ENCODE peak calls at places on chromosomes 2 and 18, in four cellular contexts. H is astrocyte of the spinal cord, N is SK-N-SH, K is RWPE1. F is an unnamed sample.

GRCh38 chr2:190911813-190912212 is 31.2 kb downstream of the GLS start:
- DNase-seq in N (no peak), H (no peak), K (no peak), F (no peak)

GRCh38 chr2:83970262-83970929 is 488.7 kb downstream of the SUCLG1 start:
- DNase-seq in K (no peak), H (no peak), N (no peak), F (no peak)

GRCh38 chr2:218026676-218027425 is 24.1 kb upstream of the TNS1 start:
- DNase-seq in K (no peak), N (peak; percentile 8), H (no peak), F (no peak)

GRCh38 chr2:112621792-112622527 is 23.8 kb upstream of the SLC20A1 start:
- DNase-seq in K (no peak), H (peak; percentile 87), N (no peak), F (no peak)

GRCh38 chr18:68494802-68495560 is 219.9 kb downstream of the TMX3 start:
- DNase-seq in N (no peak), H (peak; percentile 91), K (peak; percentile 1), F (no peak)

GRCh38 chr2:218002792-218003191 is at the start of gene TNS1:
- DNase-seq in K (no peak), N (peak; percentile 73), H (peak; percentile 39), F (no peak)

GRCh38 chr2:99970292-99970868 is 172.0 kb downstream of the AFF3 start:
- DNase-seq in N (no peak), H (no peak), K (no peak), F (no peak)

GRCh38 chr2:175097297-175097696 is 70.7 kb downstream of the ATF2 start:
- DNase-seq in N (no peak), K (no peak), H (peak; percentile 93), F (no peak)

GRCh38 chr18:63749489-63749888 is 25.7 kb upstream of the SERPINB7 start:
- DNase-seq in N (no peak), H (no peak), K (no peak), F (no peak)

GRCh38 chr18:62066121-62066818 is 120.6 kb downstream of the PIGN start:
- DNase-seq in H (no peak), K (no peak), N (no peak), F (no peak)

GRCh38 chr2:121530210-121530562 is 494 bp upstream of the RNU4ATAC start:
- DNase-seq in K (peak; percentile 68), H (peak; percentile 84), N (peak; percentile 87), F (no peak)

GRCh38 chr2:98118161-98118560 is 31.2 kb downstream of the VWA3B start:
- DNase-seq in H (peak; percentile 38), N (no peak), K (no peak), F (no peak)

GRCh38 chr18:48031641-48032040 is 101.2 kb upstream of the SMAD2 start:
- DNase-seq in K (no peak), N (no peak), H (no peak), F (no peak)

GRCh38 chr18:8742382-8743361 is 37.3 kb downstream of the MTCL1 start:
- DNase-seq in H (no peak), N (no peak), K (no peak), F (no peak)

GRCh38 chr2:16745466-16745865 is 79.8 kb upstream of the CYRIA start:
- DNase-seq in N (no peak), K (no peak), H (no peak), F (no peak)

GRCh38 chr18:1020731-1021344 is 116.2 kb downstream of the ADCYAP1 start:
- DNase-seq in K (no peak), N (no peak), H (no peak), F (no peak)

GRCh38 chr2:217204358-217204757 is 344.5 kb upstream of the TNP1 start:
- DNase-seq in N (no peak), K (no peak), H (peak; percentile 67), F (no peak)

GRCh38 chr2:105404736-105405135 is 5.9 kb upstream of the FHL2 start:
- DNase-seq in N (no peak), K (no peak), H (no peak), F (no peak)

GRCh38 chr2:219252084-219252483 is 959 bp upstream of the TUBA4B start:
- DNase-seq in N (no peak), H (no peak), K (peak; percentile 45), F (no peak)

GRCh38 chr2:233301248-233301647 is 6.4 kb upstream of the SAG start:
- DNase-seq in H (no peak), K (no peak), N (no peak), F (no peak)

GRCh38 chr18:46386788-46387187 is 270.2 kb downstream of the LOXHD1 start:
- DNase-seq in H (no peak), N (no peak), K (no peak), F (no peak)

GRCh38 chr2:173021939-173022371 is 53.7 kb upstream of the MAP3K20 start:
- DNase-seq in H (peak; percentile 39), N (peak; percentile 30), K (peak; percentile 41), F (no peak)

GRCh38 chr2:197615033-197615652 is 60.2 kb downstream of the RFTN2 start:
- DNase-seq in N (no peak), K (peak; percentile 71), H (no peak), F (no peak)

GRCh38 chr2:39584283-39584972 is 81.3 kb upstream of the TMEM178A start:
- DNase-seq in N (no peak), H (peak; percentile 58), K (no peak), F (no peak)

GRCh38 chr18:47191956-47192355 is 15.8 kb upstream of the IER3IP1 start:
- DNase-seq in H (no peak), K (no peak), N (no peak), F (no peak)

GRCh38 chr2:181685150-181685688 is 4.9 kb upstream of the NEUROD1 start:
- DNase-seq in N (no peak), H (no peak), K (no peak), F (no peak)

GRCh38 chr2:119263656-119264055 is 40.0 kb downstream of the STEAP3 start:
- DNase-seq in K (no peak), H (no peak), N (no peak), F (no peak)

GRCh38 chr2:233022561-233022960 is 9.5 kb upstream of the NGEF start:
- DNase-seq in H (no peak), N (no peak), K (no peak), F (no peak)

GRCh38 chr2:203688798-203689197 is 17.6 kb upstream of the CD28 start:
- DNase-seq in K (no peak), H (peak; percentile 50), N (no peak), F (no peak)

GRCh38 chr2:159227467-159227866 is 59.0 kb downstream of the WDSUB1 start:
- DNase-seq in N (no peak), H (no peak), K (no peak), F (peak; percentile 29)

GRCh38 chr2:216307496-216307895 is 64.8 kb downstream of the MARCHF4 start:
- DNase-seq in H (no peak), K (no peak), N (no peak), F (no peak)

GRCh38 chr2:236959036-236959435 is 126.7 kb upstream of the COPS8 start:
- DNase-seq in K (no peak), H (no peak), N (no peak), F (no peak)

GRCh38 chr18:6920099-6920955 is 190.8 kb downstream of the ARHGAP28 start:
- DNase-seq in H (peak; percentile 69), N (peak; percentile 67), K (peak; percentile 44), F (no peak)

GRCh38 chr18:36389811-36390581 is 92.5 kb downstream of the FHOD3 start:
- DNase-seq in N (peak; percentile 68), H (no peak), K (no peak), F (no peak)

GRCh38 chr2:62188416-62188815 is 7.5 kb upstream of the B3GNT2 start:
- DNase-seq in K (no peak), H (no peak), N (no peak), F (no peak)

GRCh38 chr2:190533175-190533967 is 1.2 kb downstream of the NEMP2 start:
- DNase-seq in N (peak; percentile 17), H (no peak), K (no peak), F (peak; percentile 63)

GRCh38 chr18:69617408-69617807 is 216.7 kb downstream of the DOK6 start:
- DNase-seq in H (no peak), N (no peak), K (no peak), F (no peak)
- TF ChIP-seq CTCF in H (no peak), N (no peak), K (no peak), F (no peak)

GRCh38 chr2:37625781-37626548 is 45.5 kb downstream of the CDC42EP3 start:
- DNase-seq in H (peak; percentile 72), K (no peak), N (no peak), F (peak; percentile 68)

GRCh38 chr2:37625156-37625555 is 46.3 kb downstream of the CDC42EP3 start:
- DNase-seq in K (peak; percentile 49), H (peak; percentile 73), N (no peak), F (no peak)

GRCh38 chr2:37629529-37629928 is 41.9 kb downstream of the CDC42EP3 start:
- DNase-seq in K (peak; percentile 68), H (no peak), N (no peak), F (no peak)

GRCh38 chr2:37630298-37630697 is 41.1 kb downstream of the CDC42EP3 start:
- DNase-seq in K (no peak), H (no peak), N (no peak), F (no peak)

GRCh38 chr2:37627715-37628114 is 43.7 kb downstream of the CDC42EP3 start:
- DNase-seq in N (no peak), H (no peak), K (no peak), F (no peak)
- TF ChIP-seq CTCF in N (no peak), H (no peak), K (no peak), F (no peak)

DNA sequence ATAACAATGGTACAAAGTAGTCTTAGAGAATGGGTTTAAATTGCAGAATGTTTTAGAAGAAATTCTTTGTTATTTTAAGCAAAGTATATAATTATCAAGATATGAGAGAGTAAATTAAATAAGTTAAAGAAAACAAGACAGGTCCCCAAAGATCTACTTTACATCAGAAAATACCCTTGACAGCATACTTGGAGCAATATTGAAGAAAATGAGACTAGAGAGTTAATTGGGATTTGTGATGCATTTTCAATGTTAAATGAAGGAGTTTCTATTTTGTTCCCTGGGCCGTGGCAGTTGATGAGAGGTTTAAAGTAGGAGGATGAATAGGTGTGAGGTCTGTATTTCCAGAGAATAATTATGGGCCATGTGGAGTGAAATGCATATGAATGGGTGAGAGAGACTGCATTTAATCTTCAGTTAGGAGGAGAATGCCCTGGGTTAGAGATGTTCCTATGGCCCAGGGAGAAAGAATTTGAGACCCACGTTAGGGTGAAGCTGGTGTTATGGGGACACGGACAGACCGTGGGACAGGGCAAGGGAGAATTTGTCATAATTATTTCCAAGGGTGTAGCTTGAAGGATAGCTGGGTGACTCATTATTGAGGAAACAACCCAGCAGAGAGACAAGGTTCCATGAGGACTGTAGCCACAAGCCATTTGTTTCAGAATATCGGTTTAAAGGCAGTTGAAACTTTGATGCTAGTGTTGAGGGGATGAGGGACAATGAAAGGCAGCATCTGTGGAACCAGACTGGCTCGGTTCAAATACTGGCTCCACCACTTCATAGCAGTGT is 22.7 kb downstream of the MGAT5 start:
- DNase-seq in N (no peak), H (no peak), K (no peak), F (no peak)
- TF ChIP-seq CTCF in N (no peak), H (no peak), K (no peak), F (no peak)

GRCh38 chr2:168336786-168337388 is 89.5 kb upstream of the STK39 start:
- DNase-seq in H (no peak), N (no peak), K (peak; percentile 71), F (no peak)
- TF ChIP-seq CTCF in H (peak; percentile 50), N (peak; percentile 19), K (peak; percentile 30), F (peak; percentile 54)

DNA sequence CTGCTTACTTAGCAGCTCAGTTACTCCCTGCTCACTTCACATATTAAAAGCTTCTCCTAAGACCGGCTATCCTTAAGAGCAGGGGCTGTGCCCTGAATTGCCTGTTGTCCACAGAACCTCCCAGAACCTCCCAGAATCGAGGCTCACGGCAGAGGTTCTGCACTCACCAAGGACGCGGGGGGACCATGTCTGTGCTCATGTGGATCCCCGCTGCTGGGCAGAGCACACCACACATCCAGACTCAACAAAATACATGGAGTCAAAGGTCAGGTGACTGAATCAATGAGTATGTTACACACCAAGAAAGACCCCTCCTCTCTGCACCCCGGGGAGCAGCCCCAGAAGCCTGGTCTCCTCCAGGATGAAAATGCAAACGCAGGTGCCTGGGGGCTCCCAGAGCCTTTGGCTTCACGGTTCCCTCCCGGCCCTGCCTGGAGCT is 149.0 kb downstream of the MBP start:
- DNase-seq in H (no peak), K (no peak), N (no peak), F (no peak)
- TF ChIP-seq CTCF in H (no peak), K (peak; percentile 68), N (no peak), F (no peak)

F was measured in DND-41.